ENCODE peak calls at places on chromosome 9, in seven cellular contexts. O, H, T, R, L, G and E are unnamed samples.

GRCh38 chr9:91865041-91865440 is 85.0 kb downstream of the ROR2 start:
- DNase-seq in L (no peak), T (no peak), H (no peak), R (no peak), G (no peak), O (no peak), E (no peak)

GRCh38 chr9:132997591-132997990 is 19.1 kb downstream of the GFI1B start:
- DNase-seq in T (peak; percentile 59), H (no peak), O (no peak), R (peak; percentile 93), G (no peak), L (peak; percentile 10), E (no peak)

GRCh38 chr9:94911986-94912635 is 185.6 kb downstream of the AOPEP start:
- DNase-seq in G (peak; percentile 41), H (no peak), R (no peak), T (no peak), O (no peak), L (no peak), E (no peak)

GRCh38 chr9:129331366-129331765 is 153.3 kb upstream of the IER5L start:
- DNase-seq in G (no peak), R (no peak), H (no peak), T (no peak), L (no peak), O (no peak), E (no peak)

GRCh38 chr9:128823362-128823902 is 5.1 kb downstream of the ENDOG start:
- DNase-seq in O (no peak), T (no peak), G (no peak), R (no peak), L (no peak), H (no peak), E (no peak)

GRCh38 chr9:93585259-93585658 is 8.9 kb downstream of the PHF2 start:
- DNase-seq in T (no peak), G (no peak), R (no peak), O (no peak), H (no peak), L (no peak), E (no peak)

GRCh38 chr9:32500768-32501167 is 25.2 kb downstream of the RIGI start:
- DNase-seq in O (no peak), L (no peak), R (peak; percentile 12), H (no peak), T (no peak), G (no peak), E (no peak)

GRCh38 chr9:4553951-4554381 is 63.7 kb downstream of the SLC1A1 start:
- DNase-seq in G (no peak), R (no peak), H (no peak), O (no peak), T (no peak), L (no peak), E (no peak)

GRCh38 chr9:85024374-85024773 is 354.8 kb downstream of the NTRK2 start:
- DNase-seq in L (no peak), G (no peak), O (no peak), R (no peak), T (no peak), H (no peak), E (no peak)

GRCh38 chr9:36137392-36138004 is 965 bp downstream of the GLIPR2 start:
- DNase-seq in R (no peak), O (no peak), L (peak; percentile 55), T (no peak), H (no peak), G (no peak), E (no peak)

GRCh38 chr9:16202913-16203734 is 650.3 kb downstream of the CCDC171 start:
- DNase-seq in O (no peak), H (no peak), R (no peak), T (no peak), G (no peak), L (no peak), E (peak; percentile 54)

GRCh38 chr9:85715587-85715986 is 26.2 kb downstream of the AGTPBP1 start:
- DNase-seq in R (no peak), T (no peak), G (no peak), H (no peak), O (peak; percentile 62), L (no peak), E (no peak)

GRCh38 chr9:131656356-131657030 is 83.4 kb downstream of the RAPGEF1 start:
- DNase-seq in O (peak; percentile 87), H (no peak), R (no peak), T (no peak), G (no peak), L (no peak), E (no peak)

GRCh38 chr9:72268961-72269360 is 96.0 kb downstream of the ZFAND5 start:
- DNase-seq in R (no peak), O (no peak), L (no peak), H (no peak), G (no peak), T (no peak), E (no peak)

GRCh38 chr9:86253577-86253976 is 5.9 kb downstream of the C9orf153 start:
- DNase-seq in O (no peak), L (no peak), G (no peak), R (no peak), T (no peak), H (no peak), E (no peak)

GRCh38 chr9:81548911-81549310 is 140.4 kb downstream of the TLE1 start:
- DNase-seq in H (no peak), G (no peak), L (no peak), R (no peak), O (no peak), T (no peak), E (no peak)

GRCh38 chr9:110064721-110065252 is 143.2 kb downstream of the C9orf152 start:
- DNase-seq in R (no peak), H (no peak), G (no peak), L (no peak), T (no peak), O (no peak), E (no peak)

GRCh38 chr9:123473226-123473625 is 117.2 kb downstream of the CRB2 start:
- DNase-seq in H (no peak), G (no peak), L (peak; percentile 89), O (no peak), T (no peak), R (no peak), E (no peak)
- TF ChIP-seq YY1 in H (no peak), G (no peak), L (no peak), O (no peak), T (no peak), R (no peak), E (no peak)

GRCh38 chr9:20369391-20369790 is 252.9 kb downstream of the MLLT3 start:
- DNase-seq in H (no peak), T (no peak), O (no peak), G (no peak), L (no peak), R (no peak), E (no peak)
- H3K4me3 ChIP-seq in H (no peak overlapping the region), T (no peak overlapping the region), O (no peak overlapping the region), G (no peak overlapping the region), L (no peak overlapping the region), R (no peak overlapping the region), E (no peak overlapping the region)

GRCh38 chr9:2321523-2322148 is 300.0 kb upstream of the VLDLR start:
- DNase-seq in O (no peak), R (no peak), L (no peak), G (no peak), T (no peak), H (no peak), E (no peak)

GRCh38 chr9:2320632-2321031 is 301.0 kb upstream of the VLDLR start:
- DNase-seq in O (no peak), R (no peak), L (no peak), G (no peak), T (no peak), H (no peak), E (no peak)

GRCh38 chr9:2317591-2317990 is 302.4 kb downstream of the SMARCA2 start:
- DNase-seq in T (no peak), R (no peak), H (no peak), G (no peak), L (no peak), O (no peak), E (no peak)

GRCh38 chr9:2320126-2320525 is 301.5 kb upstream of the VLDLR start:
- DNase-seq in T (no peak), R (no peak), G (no peak), L (no peak), H (no peak), O (no peak), E (no peak)

DNA sequence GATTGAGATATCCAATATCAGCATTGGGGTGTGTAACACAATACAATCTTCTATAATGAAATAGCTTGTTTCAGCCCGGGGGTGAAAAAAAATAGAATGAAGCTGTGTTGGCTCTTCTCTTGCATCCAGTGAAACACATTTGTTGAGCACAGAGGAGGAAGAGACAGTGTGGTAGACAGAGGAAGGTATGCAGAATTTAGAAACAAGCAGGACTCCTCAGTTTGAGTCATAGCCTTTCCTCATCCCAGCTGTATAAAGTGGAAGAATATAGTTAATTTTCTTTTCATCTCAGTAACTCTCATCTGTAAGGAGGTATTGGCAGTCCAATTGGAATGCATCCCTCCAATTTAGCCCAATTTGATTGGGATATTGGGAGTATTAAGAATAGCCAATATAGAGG is 302.2 kb upstream of the VLDLR start:
- DNase-seq in O (no peak), H (no peak), G (no peak), L (no peak), T (no peak), R (no peak), E (no peak)
- H3K9me3 ChIP-seq in O (no peaks in the 10 kb centered on the region), H (no peaks in the 10 kb centered on the region), G (peaks cover 4% of the 10 kb centered on the region), L (no peaks in the 10 kb centered on the region), T (no peaks in the 10 kb centered on the region), R (peaks cover 4% of the 10 kb centered on the region), E (peaks cover 32% of the 10 kb centered on the region)

GRCh38 chr9:98554752-98555151 is 154.0 kb downstream of the GABBR2 start:
- DNase-seq in G (no peak), H (no peak), T (no peak), O (no peak), R (no peak), L (no peak), E (no peak)

GRCh38 chr9:98555851-98556465 is 152.8 kb downstream of the GABBR2 start:
- DNase-seq in G (no peak), T (no peak), R (no peak), O (no peak), L (no peak), H (no peak), E (no peak)

GRCh38 chr9:98558575-98558974 is 150.2 kb downstream of the GABBR2 start:
- DNase-seq in R (no peak), G (no peak), H (no peak), O (no peak), T (no peak), L (no peak), E (no peak)

GRCh38 chr9:98559568-98559967 is 149.2 kb downstream of the GABBR2 start:
- DNase-seq in T (no peak), G (no peak), H (no peak), R (no peak), O (no peak), L (no peak), E (no peak)

DNA sequence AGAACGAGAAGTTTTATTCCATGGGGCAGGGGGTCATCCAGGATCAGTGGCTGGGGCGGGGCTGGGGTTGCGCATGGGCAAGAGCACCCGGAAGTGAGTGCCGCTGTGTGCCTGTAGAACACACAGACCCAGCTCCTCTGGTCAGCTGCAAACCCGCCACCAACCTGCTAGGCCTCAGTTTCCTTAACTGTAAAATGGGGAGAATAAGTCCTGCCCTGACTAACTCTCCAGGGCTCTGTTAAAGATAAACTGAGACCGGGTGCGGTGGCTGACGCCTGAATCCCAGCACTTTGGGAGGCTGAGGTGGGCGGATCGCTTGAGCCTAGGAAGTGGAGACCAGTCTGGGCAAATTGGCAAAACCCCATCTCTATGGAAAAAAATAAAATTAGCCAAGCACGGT is 152.2 kb downstream of the GABBR2 start:
- DNase-seq in R (no peak), H (no peak), G (no peak), O (no peak), T (no peak), L (no peak), E (no peak)
- TF ChIP-seq YY1 in R (no peak), H (no peak), G (no peak), O (no peak), T (no peak), L (no peak), E (no peak)